ENCODE peak calls at places on chromosomes 13 and 19, in five cellular contexts. P, V, E, H and C are unnamed samples.

GRCh38 chr19:29676586-29676985 is 11.3 kb downstream of the PLEKHF1 start:
- DNase-seq in P (no peak), V (no peak), E (no peak), H (no peak), C (no peak)

GRCh38 chr13:41785402-41786142 is 175.3 kb downstream of the VWA8 start:
- DNase-seq in P (no peak), V (no peak), E (no peak), H (no peak), C (no peak)

GRCh38 chr19:19537321-19538048 is 580 bp upstream of the CILP2 start:
- DNase-seq in P (no peak), V (no peak), E (no peak), H (no peak), C (no peak)

GRCh38 chr19:35246466-35247096 is 2.2 kb upstream of the LSR start:
- DNase-seq in P (no peak), V (no peak), E (no peak), H (no peak), C (no peak)

GRCh38 chr19:55580628-55581144 is at the start of gene ZNF579:
- DNase-seq in P (peak; percentile 89), V (peak; percentile 77), E (peak; percentile 87), H (peak; percentile 52), C (peak; percentile 77)

GRCh38 chr19:16326401-16327130 is 1.9 kb downstream of the KLF2 start:
- DNase-seq in P (peak; percentile 16), V (no peak), E (no peak), H (no peak), C (no peak)

GRCh38 chr13:23201870-23202269 is 21.1 kb downstream of the SGCG start:
- DNase-seq in P (no peak), V (no peak), E (no peak), H (no peak), C (no peak)

GRCh38 chr13:112042496-112042895 is 24.5 kb upstream of the SOX1 start:
- DNase-seq in P (no peak), V (peak; percentile 49), E (no peak), H (no peak), C (no peak)